ENCODE peak calls at places on chromosomes 6 and 20, in nine cellular contexts. D is stomach, R is ovary, Y is HepG2, G is tibial nerve, Q is transverse colon, U is A549, S is H1, L is sigmoid colon. C is an unnamed sample.
A peak's percentile ranks its signal among the peaks of the same experiment; 100 is the strongest.

GRCh38 chr6:150207931-150208570 is 65.2 kb downstream of the PPP1R14C start:
- DNase-seq in D (no peak), R (no peak), Y (no peak), G (no peak), Q (no peak), U (no peak), S (no peak), L (no peak), C (no peak)

GRCh38 chr20:46572790-46573189 is 22.3 kb upstream of the OCSTAMP start:
- DNase-seq in D (no peak), R (no peak), Y (no peak), G (no peak), Q (no peak), U (no peak), S (no peak), L (no peak), C (no peak)

GRCh38 chr6:14775528-14775927 is 470.3 kb upstream of the JARID2 start:
- DNase-seq in D (no peak), R (no peak), Y (no peak), G (no peak), Q (no peak), U (no peak), S (no peak), L (no peak), C (no peak)

GRCh38 chr6:5162401-5162800 is 77.3 kb downstream of the PPP1R3G start:
- DNase-seq in D (no peak), R (no peak), Y (no peak), G (no peak), Q (no peak), U (no peak), S (no peak), L (no peak), C (no peak)

GRCh38 chr6:51885957-51886356 is 201.5 kb downstream of the PKHD1 start:
- DNase-seq in D (no peak), R (no peak), Y (no peak), G (no peak), Q (no peak), U (no peak), S (no peak), L (no peak), C (no peak)

GRCh38 chr20:25308671-25309394 is 60.9 kb downstream of the PYGB start:
- DNase-seq in D (no peak), R (no peak), Y (peak; percentile 28), G (no peak), Q (no peak), U (peak; percentile 85), S (no peak), L (peak; percentile 66), C (no peak)

GRCh38 chr6:50021894-50022293 is at the start of gene DEFB110:
- DNase-seq in D (no peak), R (no peak), Y (no peak), G (no peak), Q (no peak), U (no peak), S (no peak), L (no peak), C (no peak)

GRCh38 chr6:13920584-13920983 is 4.2 kb upstream of the RNF182 start:
- DNase-seq in D (no peak), R (no peak), Y (no peak), G (no peak), Q (no peak), U (no peak), S (no peak), L (no peak), C (no peak)

GRCh38 chr6:82980086-82980485 is 85.6 kb downstream of the UBE3D start:
- DNase-seq in D (no peak), R (no peak), Y (no peak), G (no peak), Q (no peak), U (no peak), S (no peak), L (no peak), C (no peak)

GRCh38 chr6:6811151-6812002 is 222.9 kb downstream of the LY86 start:
- DNase-seq in D (peak; percentile 65), R (peak; percentile 47), Y (peak; percentile 73), G (no peak), Q (peak; percentile 77), U (peak; percentile 71), S (peak; percentile 57), L (no peak), C (no peak)

GRCh38 chr6:11076540-11076939 is 17.1 kb upstream of the SMIM13 start:
- DNase-seq in D (no peak), R (no peak), Y (no peak), G (no peak), Q (no peak), U (no peak), S (no peak), L (no peak), C (no peak)

GRCh38 chr6:77403424-77403823 is 59.9 kb downstream of the HTR1B start:
- DNase-seq in D (no peak), R (no peak), Y (no peak), G (no peak), Q (no peak), U (peak; percentile 2), S (no peak), L (no peak), C (no peak)

GRCh38 chr6:137218473-137218916 is 690 bp downstream of the IFNGR1 start:
- DNase-seq in D (no peak), R (no peak), Y (peak; percentile 36), G (no peak), Q (peak; percentile 52), U (no peak), S (no peak), L (peak; percentile 83), C (peak; percentile 93)

GRCh38 chr20:61643631-61644386 is 391.7 kb downstream of the CDH4 start:
- DNase-seq in D (no peak), R (peak; percentile 83), Y (no peak), G (peak; percentile 23), Q (no peak), U (no peak), S (no peak), L (no peak), C (no peak)

GRCh38 chr6:159079367-159079766 is 34.6 kb upstream of the TAGAP start:
- DNase-seq in D (no peak), R (no peak), Y (no peak), G (no peak), Q (no peak), U (no peak), S (no peak), L (no peak), C (no peak)

GRCh38 chr20:24766826-24767622 is 182.0 kb upstream of the CST7 start:
- DNase-seq in D (peak; percentile 17), R (no peak), Y (no peak), G (no peak), Q (no peak), U (no peak), S (no peak), L (no peak), C (no peak)

GRCh38 chr6:154919806-154920205 is 75.3 kb upstream of the TIAM2 start:
- DNase-seq in D (no peak), R (no peak), Y (no peak), G (no peak), Q (no peak), U (no peak), S (no peak), L (peak; percentile 39), C (no peak)
- TF ChIP-seq EP300 in D (no peak), R (no peak), Y (no peak), G (no peak), Q (no peak), U (no peak), S (no peak), L (no peak), C (no peak)

GRCh38 chr6:154232013-154232920 is 124.3 kb downstream of the IPCEF1 start:
- DNase-seq in D (no peak), R (no peak), Y (no peak), G (no peak), Q (no peak), U (no peak), S (no peak), L (no peak), C (no peak)
- TF ChIP-seq EP300 in D (no peak), R (no peak), Y (no peak), G (no peak), Q (no peak), U (no peak), S (no peak), L (no peak), C (no peak)

GRCh38 chr6:122008105-122009100 is 391.0 kb upstream of the HSF2 start:
- DNase-seq in D (no peak), R (no peak), Y (no peak), G (no peak), Q (no peak), U (no peak), S (no peak), L (no peak), C (no peak)
- TF ChIP-seq EP300 in D (no peak), R (no peak), Y (no peak), G (no peak), Q (no peak), U (no peak), S (no peak), L (no peak), C (no peak)

GRCh38 chr20:63126876-63127699 is 88.8 kb downstream of the YTHDF1 start:
- DNase-seq in D (no peak), R (no peak), Y (no peak), G (no peak), Q (no peak), U (no peak), S (no peak), L (peak; percentile 38), C (no peak)

GRCh38 chr20:63125581-63125892 is 90.4 kb downstream of the YTHDF1 start:
- DNase-seq in D (no peak), R (no peak), Y (no peak), G (no peak), Q (no peak), U (no peak), S (no peak), L (no peak), C (no peak)

GRCh38 chr20:63124782-63125580 is 91.0 kb downstream of the YTHDF1 start:
- DNase-seq in D (no peak), R (no peak), Y (no peak), G (no peak), Q (no peak), U (no peak), S (no peak), L (peak; percentile 47), C (no peak)

GRCh38 chr20:63127700-63128364 is 88.1 kb downstream of the YTHDF1 start:
- DNase-seq in D (no peak), R (no peak), Y (no peak), G (no peak), Q (no peak), U (no peak), S (no peak), L (peak; percentile 25), C (no peak)

DNA sequence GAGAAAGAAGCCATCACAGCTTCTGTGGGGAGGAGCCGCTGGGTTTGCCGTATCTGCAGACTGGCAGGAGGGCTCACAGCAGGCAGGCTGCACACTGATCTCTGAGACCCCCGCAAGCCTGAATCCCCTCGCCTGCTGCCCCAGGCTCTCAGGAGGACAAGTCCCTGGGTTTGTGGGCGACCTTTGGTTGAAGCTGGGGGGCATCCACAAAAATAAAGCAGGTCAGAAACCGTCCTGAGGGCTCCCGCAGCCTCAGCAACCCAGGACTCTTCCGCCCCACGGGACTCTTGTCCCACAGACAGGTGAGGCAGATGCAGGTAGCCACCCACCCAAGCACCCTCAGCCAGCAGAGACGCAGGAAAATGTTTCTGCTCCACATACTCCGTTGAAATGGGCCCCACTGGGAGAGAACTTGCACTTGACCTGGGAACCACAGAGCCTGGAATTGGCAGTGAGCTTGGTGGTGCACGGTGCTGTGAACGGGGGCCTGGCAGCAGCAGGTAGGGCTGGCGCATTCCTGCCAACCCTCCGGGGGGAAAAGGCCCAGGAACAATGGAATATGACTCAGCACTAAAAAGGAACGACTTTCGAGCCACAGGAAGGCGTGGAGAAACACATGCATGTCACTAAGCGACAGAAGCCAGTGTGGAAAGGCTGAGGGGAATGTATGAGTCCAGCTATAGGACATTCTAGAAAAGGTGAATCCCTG is 89.9 kb downstream of the YTHDF1 start:
- DNase-seq in D (no peak), R (no peak), Y (no peak), G (no peak), Q (no peak), U (no peak), S (no peak), L (peak; percentile 47), C (no peak)
- TF ChIP-seq EP300 in D (no peak), R (no peak), Y (no peak), G (no peak), Q (no peak), U (no peak), S (no peak), L (no peak), C (no peak)

C was measured in esophagus muscularis mucosa.